ENCODE peak calls at places on chromosomes 16 and 17, in nine cellular contexts. A is brain microvascular endothelial cell, W is mammary epithelial cell, V is upper lobe of right lung, I is smooth muscle cell of the brain vasculature, P is uterus, Y is fibroblast of the aortic adventitia, H is ELF-1, R is A172. J is an unnamed sample.

GRCh38 chr17:82055965-82056728 is 4.4 kb downstream of the GPS1 start:
- DNase-seq in Y (no peak), W (no peak), I (no peak), P (no peak), R (no peak), A (no peak), H (no peak), V (no peak), J (no peak)

GRCh38 chr16:10729104-10729503 is 14.5 kb upstream of the NUBP1 start:
- DNase-seq in Y (no peak), I (no peak), R (no peak), H (no peak), W (no peak), A (no peak), P (no peak), V (no peak), J (no peak)

GRCh38 chr16:49443576-49443975 is 70.0 kb downstream of the C16orf78 start:
- DNase-seq in W (no peak), V (no peak), I (no peak), P (no peak), Y (no peak), H (no peak), A (no peak), R (no peak), J (no peak)

GRCh38 chr16:65782537-65783290 is 583.8 kb upstream of the CDH5 start:
- DNase-seq in P (peak; percentile 15), W (peak; percentile 68), R (peak; percentile 94), A (peak; percentile 44), V (no peak), Y (peak; percentile 97), I (no peak), H (no peak), J (peak; percentile 72)

GRCh38 chr16:31842864-31843263 is 30.7 kb upstream of the ZNF267 start:
- DNase-seq in H (peak; percentile 44), A (no peak), I (no peak), W (no peak), Y (no peak), P (no peak), V (no peak), R (no peak), J (no peak)

GRCh38 chr17:48194097-48194550 is 86.6 kb downstream of the SNX11 start:
- DNase-seq in V (no peak), H (no peak), W (peak; percentile 3), A (peak; percentile 80), R (peak; percentile 82), P (no peak), Y (peak; percentile 54), I (no peak), J (peak; percentile 84)

GRCh38 chr17:48505788-48506187 is 25.0 kb downstream of the HOXB1 start:
- DNase-seq in H (no peak), R (peak; percentile 93), A (peak; percentile 70), V (no peak), I (no peak), P (no peak), W (peak; percentile 82), Y (peak; percentile 78), J (peak; percentile 84)

GRCh38 chr17:3575506-3575905 is 17.9 kb upstream of the TRPV3 start:
- DNase-seq in I (no peak), P (no peak), V (no peak), W (peak; percentile 96), H (no peak), R (peak; percentile 82), Y (peak; percentile 87), A (no peak), J (peak; percentile 5)

GRCh38 chr17:70072900-70073299 is 2.1 kb upstream of the KCNJ16 start:
- DNase-seq in W (no peak), R (no peak), V (no peak), A (no peak), Y (no peak), P (no peak), H (no peak), I (no peak), J (no peak)

GRCh38 chr16:79601092-79601977 is 798 bp upstream of the MAF start:
- DNase-seq in R (no peak), V (peak; percentile 80), Y (no peak), H (peak; percentile 74), I (no peak), W (no peak), P (peak; percentile 62), A (peak; percentile 34), J (peak; percentile 29)

GRCh38 chr17:37239690-37240344 is 136.0 kb upstream of the C17orf78 start:
- DNase-seq in Y (peak; percentile 77), V (no peak), W (no peak), A (peak; percentile 14), P (no peak), H (no peak), I (no peak), R (peak; percentile 16), J (peak; percentile 50)

GRCh38 chr16:21281698-21282389 is 3.8 kb upstream of the CRYM start:
- DNase-seq in V (no peak), H (no peak), R (no peak), Y (no peak), P (no peak), I (no peak), A (no peak), W (no peak), J (no peak)

GRCh38 chr17:5557485-5557884 is 26.8 kb downstream of the NLRP1 start:
- DNase-seq in P (no peak), W (peak; percentile 69), V (no peak), Y (peak; percentile 67), R (no peak), H (no peak), I (no peak), A (peak; percentile 16), J (peak; percentile 22)

GRCh38 chr16:81687183-81687456 is 92.0 kb upstream of the PLCG2 start:
- DNase-seq in I (no peak), R (no peak), W (no peak), H (no peak), V (no peak), A (no peak), P (no peak), Y (no peak), J (no peak)

GRCh38 chr17:28507567-28508195 is 1.5 kb downstream of the FOXN1 start:
- DNase-seq in Y (no peak), V (no peak), P (no peak), W (peak; percentile 84), A (no peak), H (no peak), R (no peak), I (no peak), J (no peak)

J was measured in astrocyte of the spinal cord.